ENCODE peak calls at places on chromosomes 4 and X, in six cellular contexts. T is PC-3, A is HCT116, I is MM.1S, C is GM23248, N is SK-N-SH. P is an unnamed sample.

GRCh38 chr4:158094413-158095110 is 78.3 kb downstream of the GASK1B start:
- DNase-seq in T (peak; percentile 93), A (peak; percentile 96), I (no peak), C (peak; percentile 38), N (no peak), P (no peak)

GRCh38 chrX:11929476-11929875 is 171.4 kb downstream of the MSL3 start:
- DNase-seq in T (peak; percentile 63), A (no peak), I (no peak), C (no peak), N (no peak), P (no peak)

GRCh38 chr4:123017636-123018390 is 95.4 kb upstream of the NUDT6 start:
- DNase-seq in T (peak; percentile 45), A (no peak), I (no peak), C (peak; percentile 81), N (peak; percentile 5), P (no peak)

GRCh38 chr4:168925789-168926490 is 84.1 kb downstream of the CBR4 start:
- DNase-seq in T (no peak), A (no peak), I (no peak), C (no peak), N (no peak), P (no peak)

GRCh38 chrX:111445485-111445884 is 33.5 kb upstream of the DCX start:
- DNase-seq in T (peak; percentile 62), A (peak; percentile 15), I (peak; percentile 54), C (peak; percentile 48), N (peak; percentile 16), P (peak; percentile 80)

GRCh38 chr4:105622269-105622668 is 69.8 kb downstream of the ARHGEF38 start:
- DNase-seq in T (no peak), A (no peak), I (no peak), C (no peak), N (no peak), P (no peak)

GRCh38 chr4:146435962-146436361 is 85.8 kb downstream of the SLC10A7 start:
- DNase-seq in T (no peak), A (no peak), I (no peak), C (peak; percentile 24), N (peak; percentile 19), P (no peak)

GRCh38 chr4:492412-492811 is 6.5 kb downstream of the ZNF721 start:
- DNase-seq in T (no peak), A (no peak), I (no peak), C (no peak), N (no peak), P (no peak)

GRCh38 chrX:153967536-153968214 is 3.9 kb downstream of the HCFC1 start:
- DNase-seq in T (no peak), A (no peak), I (no peak), C (no peak), N (no peak), P (no peak)

GRCh38 chrX:153968255-153968654 is 3.4 kb downstream of the HCFC1 start:
- DNase-seq in T (no peak), A (no peak), I (no peak), C (no peak), N (no peak), P (peak; percentile 28)

GRCh38 chrX:153968754-153969124 is 2.9 kb downstream of the HCFC1 start:
- DNase-seq in T (peak; percentile 10), A (no peak), I (peak; percentile 84), C (peak; percentile 53), N (no peak), P (peak; percentile 52)

GRCh38 chrX:153966283-153966688 is 5.3 kb downstream of the HCFC1 start:
- DNase-seq in T (no peak), A (no peak), I (no peak), C (peak; percentile 46), N (no peak), P (no peak)

DNA sequence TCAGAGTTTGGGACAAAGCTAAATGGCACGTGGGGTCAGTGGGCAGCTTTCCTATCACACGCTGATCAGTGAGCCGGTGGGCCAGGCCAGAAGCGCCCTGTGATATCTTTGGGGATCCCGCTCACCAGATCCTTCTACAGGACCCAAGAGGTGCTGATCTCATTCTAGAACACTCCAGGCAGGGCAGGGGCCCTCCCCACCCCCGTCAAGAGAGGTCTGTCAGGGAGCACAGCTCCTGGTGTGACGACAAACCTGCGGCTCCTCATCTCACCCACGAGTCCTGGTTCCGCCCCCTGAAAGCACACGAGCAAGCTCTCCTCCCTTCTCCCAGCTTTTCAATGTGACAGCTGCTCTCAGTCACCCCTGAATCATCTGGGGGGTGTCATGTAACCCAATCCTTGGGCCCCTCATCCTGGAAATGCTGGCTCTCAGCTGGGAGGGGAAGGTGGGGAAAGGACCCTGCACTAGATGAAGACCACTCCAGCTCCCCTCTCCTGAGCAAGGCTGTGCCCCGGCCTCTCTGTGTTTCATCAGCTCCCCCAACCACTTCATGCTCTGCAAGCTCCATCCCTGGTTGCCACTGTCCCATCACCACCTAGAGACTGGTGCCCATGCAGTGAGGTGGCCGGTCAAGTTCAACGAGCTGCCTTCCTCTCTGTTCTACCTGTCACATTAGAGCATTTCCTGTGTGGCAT is 4.6 kb downstream of the HCFC1 start:
- DNase-seq in T (no peak), A (no peak), I (no peak), C (peak; percentile 60), N (no peak), P (no peak)
- H3K27ac ChIP-seq in T (no peak overlapping the region), A (no peak overlapping the region), I (no peak overlapping the region), C (peak overlapping the region; percentile 27), N (no peak overlapping the region), P (no peak overlapping the region)

GRCh38 chrX:120311632-120312000 is 355 bp upstream of the TMEM255A start:
- DNase-seq in T (no peak), A (no peak), I (no peak), C (no peak), N (no peak), P (no peak)

GRCh38 chrX:120308959-120309872 is 2.0 kb downstream of the TMEM255A start:
- DNase-seq in T (peak; percentile 77), A (peak; percentile 24), I (peak; percentile 80), C (peak; percentile 23), N (peak; percentile 54), P (peak; percentile 82)

GRCh38 chrX:120310861-120311631 is at the start of gene TMEM255A:
- DNase-seq in T (no peak), A (no peak), I (peak; percentile 39), C (peak; percentile 21), N (peak; percentile 47), P (peak; percentile 50)

GRCh38 chrX:120308558-120308957 is 2.7 kb downstream of the TMEM255A start:
- DNase-seq in T (no peak), A (no peak), I (no peak), C (no peak), N (no peak), P (peak; percentile 86)

DNA sequence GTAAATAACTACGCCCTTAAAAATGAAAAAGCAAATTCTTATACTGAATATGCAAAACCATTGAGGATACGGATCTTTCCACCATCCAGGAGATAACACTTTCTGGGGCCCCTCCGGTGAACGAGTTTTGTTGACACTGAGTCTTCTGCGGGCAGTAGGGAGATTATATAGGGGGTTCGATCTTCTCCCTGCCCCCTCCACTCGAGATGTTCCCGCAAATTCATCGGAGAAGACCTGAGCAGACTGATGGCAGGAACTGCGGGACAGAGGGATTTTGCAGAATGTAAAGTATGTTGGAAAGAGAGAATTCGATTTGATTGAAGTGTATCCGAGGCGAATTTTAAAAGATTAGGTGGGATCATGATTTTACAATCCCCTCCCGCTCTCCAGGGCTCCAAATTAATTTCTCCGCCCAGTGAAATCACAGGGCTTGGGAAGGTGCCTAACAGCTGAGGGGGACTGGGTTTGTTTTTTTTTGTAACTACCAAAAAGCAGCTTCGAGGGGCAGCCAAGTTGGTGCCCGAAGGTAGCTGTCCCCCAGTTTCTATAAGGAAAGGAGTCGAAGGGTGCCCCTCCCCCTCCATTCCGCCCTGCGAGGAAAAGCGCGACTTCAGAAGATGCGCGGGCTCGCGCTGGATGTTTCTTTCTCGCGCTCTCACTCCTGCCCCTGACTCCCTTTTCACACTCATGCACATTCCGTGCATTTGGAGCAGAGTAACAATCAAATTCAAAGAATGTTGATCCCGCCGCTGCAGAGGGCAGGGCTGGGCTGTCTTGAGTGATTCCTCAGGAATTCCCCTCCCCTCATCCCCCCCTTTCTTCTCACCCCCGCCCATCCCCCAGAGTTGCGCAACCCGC is 1.2 kb downstream of the TMEM255A start:
- DNase-seq in T (peak; percentile 38), A (no peak), I (peak; percentile 13), C (peak; percentile 20), N (peak; percentile 22), P (peak; percentile 67)
- H3K9ac ChIP-seq in T (peak overlapping the region; percentile 16), A (no peak overlapping the region), I (peak overlapping the region; percentile 44), C (no peak overlapping the region), N (no peak overlapping the region), P (no peak overlapping the region)

GRCh38 chr4:1500231-1500965 is 94.2 kb upstream of the NKX1-1 start:
- DNase-seq in T (no peak), A (no peak), I (no peak), C (no peak), N (peak; percentile 4), P (no peak)

GRCh38 chr4:1500966-1501753 is 94.9 kb upstream of the NKX1-1 start:
- DNase-seq in T (no peak), A (no peak), I (no peak), C (no peak), N (no peak), P (no peak)

GRCh38 chr4:1501754-1502500 is 95.7 kb upstream of the NKX1-1 start:
- DNase-seq in T (no peak), A (no peak), I (no peak), C (no peak), N (no peak), P (no peak)

GRCh38 chr4:1497189-1497801 is 91.1 kb upstream of the NKX1-1 start:
- DNase-seq in T (no peak), A (no peak), I (no peak), C (no peak), N (no peak), P (no peak)

DNA sequence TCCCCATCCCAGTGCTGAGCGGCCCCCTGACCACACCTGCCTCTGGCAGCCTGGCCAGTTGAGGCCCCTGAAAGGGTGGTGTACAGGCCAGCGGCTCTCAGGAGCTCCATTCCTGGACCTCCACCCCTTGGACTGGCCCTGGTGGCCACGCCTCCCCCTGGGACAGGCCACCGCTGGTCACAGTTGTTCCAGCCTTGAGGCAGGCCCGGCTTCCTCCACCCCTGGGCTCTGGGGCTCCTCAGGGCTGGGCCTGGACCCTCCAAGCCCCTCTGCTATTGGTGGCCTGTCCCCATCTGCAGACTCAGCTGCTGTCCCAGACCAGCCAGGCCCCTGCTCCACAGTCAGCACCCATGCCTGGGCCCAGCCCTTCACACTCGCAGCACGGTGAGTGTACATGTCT is 93.2 kb upstream of the NKX1-1 start:
- DNase-seq in T (no peak), A (no peak), I (no peak), C (no peak), N (peak; percentile 13), P (no peak)
- TF ChIP-seq EZH2phosphoT487 in T (no peak), A (no peak), I (no peak), C (no peak), N (no peak), P (no peak)

GRCh38 chr4:11301075-11301660 is 127.5 kb downstream of the HS3ST1 start:
- DNase-seq in T (no peak), A (no peak), I (no peak), C (no peak), N (no peak), P (no peak)

GRCh38 chr4:11293866-11294265 is 134.8 kb downstream of the HS3ST1 start:
- DNase-seq in T (peak; percentile 18), A (no peak), I (no peak), C (no peak), N (no peak), P (no peak)

GRCh38 chr4:11299016-11299415 is 129.7 kb downstream of the HS3ST1 start:
- DNase-seq in T (no peak), A (no peak), I (no peak), C (no peak), N (no peak), P (no peak)

GRCh38 chr4:11297201-11297600 is 131.5 kb downstream of the HS3ST1 start:
- DNase-seq in T (peak; percentile 34), A (peak; percentile 42), I (no peak), C (no peak), N (no peak), P (no peak)

DNA sequence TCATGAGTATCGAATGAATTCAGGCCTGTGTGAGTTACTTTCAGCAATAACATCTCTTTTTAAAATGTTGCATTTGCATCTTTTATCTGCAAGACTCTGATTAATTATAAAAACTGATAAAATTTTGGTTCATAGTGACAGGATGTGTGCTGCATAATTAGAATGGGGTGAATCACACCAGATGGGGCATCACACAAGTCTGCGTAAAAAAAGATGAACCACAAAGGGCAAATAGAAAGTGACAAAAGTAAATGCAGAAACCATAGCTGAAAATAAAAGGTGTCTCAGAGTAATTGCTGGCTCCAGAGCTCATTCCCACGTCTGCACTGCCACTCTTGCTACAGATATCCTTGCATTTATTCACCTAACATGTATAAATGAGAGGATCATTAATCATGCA is 131.1 kb downstream of the HS3ST1 start:
- DNase-seq in T (no peak), A (no peak), I (no peak), C (no peak), N (no peak), P (no peak)
- H3K27ac ChIP-seq in T (no peak overlapping the region), A (peak overlapping the region; percentile 39), I (no peak overlapping the region), C (no peak overlapping the region), N (no peak overlapping the region), P (no peak overlapping the region)